ENCODE peak calls at places on chromosomes 4 and X, in four cellular contexts. E is IMR-90, U is endodermal cell, V is neural progenitor cell. Z is an unnamed sample.

GRCh38 chr4:85222561-85222960 is 252.4 kb upstream of the ARHGAP24 start:
- DNase-seq in V (no peak), E (no peak), U (no peak), Z (no peak)

GRCh38 chr4:167234388-167234881 is at the start of gene SPOCK3:
- DNase-seq in V (peak; percentile 75), E (no peak), U (peak; percentile 87), Z (peak; percentile 70)

GRCh38 chr4:133129237-133129636 is 19.9 kb upstream of the PCDH10 start:
- DNase-seq in U (no peak), V (no peak), E (no peak), Z (no peak)

GRCh38 chr4:182880387-182881356 is 36.5 kb downstream of the DCTD start:
- DNase-seq in U (no peak), E (peak; percentile 11), V (no peak), Z (no peak)

GRCh38 chr4:173211838-173212237 is 43.2 kb downstream of the GALNT7 start:
- DNase-seq in E (peak; percentile 78), U (no peak), V (no peak), Z (no peak)

GRCh38 chr4:122688529-122688928 is 44.0 kb upstream of the BBS12 start:
- DNase-seq in E (peak; percentile 20), U (no peak), V (no peak), Z (no peak)

GRCh38 chrX:85963736-85964135 is 83.6 kb downstream of the CHM start:
- DNase-seq in V (no peak), U (peak; percentile 54), E (peak; percentile 96), Z (no peak)

GRCh38 chr4:17667653-17668201 is 53.3 kb downstream of the MED28 start:
- DNase-seq in E (no peak), U (no peak), V (no peak), Z (no peak)

GRCh38 chr4:142091691-142092182 is 455.4 kb downstream of the IL15 start:
- DNase-seq in E (peak; percentile 99), U (no peak), V (no peak), Z (no peak)

GRCh38 chrX:135740683-135741149 is 27.3 kb downstream of the CT45A3 start:
- DNase-seq in E (no peak), V (peak; percentile 5), U (peak; percentile 70), Z (peak; percentile 39)
- TF ChIP-seq CTCF in E (peak; percentile 28), V (peak; percentile 28), U (peak; percentile 45), Z (peak; percentile 33)

GRCh38 chrX:68648960-68649359 is 1.5 kb downstream of the STARD8 start:
- DNase-seq in U (peak; percentile 74), V (peak; percentile 66), E (peak; percentile 26), Z (peak; percentile 54)

GRCh38 chrX:68650491-68650890 is 3.0 kb downstream of the STARD8 start:
- DNase-seq in V (no peak), U (no peak), E (peak; percentile 61), Z (no peak)

GRCh38 chrX:68652327-68652930 is 5.0 kb downstream of the STARD8 start:
- DNase-seq in E (peak; percentile 45), U (no peak), V (no peak), Z (no peak)

GRCh38 chrX:68646421-68646820 is 1.0 kb upstream of the STARD8 start:
- DNase-seq in V (no peak), E (no peak), U (no peak), Z (no peak)

DNA sequence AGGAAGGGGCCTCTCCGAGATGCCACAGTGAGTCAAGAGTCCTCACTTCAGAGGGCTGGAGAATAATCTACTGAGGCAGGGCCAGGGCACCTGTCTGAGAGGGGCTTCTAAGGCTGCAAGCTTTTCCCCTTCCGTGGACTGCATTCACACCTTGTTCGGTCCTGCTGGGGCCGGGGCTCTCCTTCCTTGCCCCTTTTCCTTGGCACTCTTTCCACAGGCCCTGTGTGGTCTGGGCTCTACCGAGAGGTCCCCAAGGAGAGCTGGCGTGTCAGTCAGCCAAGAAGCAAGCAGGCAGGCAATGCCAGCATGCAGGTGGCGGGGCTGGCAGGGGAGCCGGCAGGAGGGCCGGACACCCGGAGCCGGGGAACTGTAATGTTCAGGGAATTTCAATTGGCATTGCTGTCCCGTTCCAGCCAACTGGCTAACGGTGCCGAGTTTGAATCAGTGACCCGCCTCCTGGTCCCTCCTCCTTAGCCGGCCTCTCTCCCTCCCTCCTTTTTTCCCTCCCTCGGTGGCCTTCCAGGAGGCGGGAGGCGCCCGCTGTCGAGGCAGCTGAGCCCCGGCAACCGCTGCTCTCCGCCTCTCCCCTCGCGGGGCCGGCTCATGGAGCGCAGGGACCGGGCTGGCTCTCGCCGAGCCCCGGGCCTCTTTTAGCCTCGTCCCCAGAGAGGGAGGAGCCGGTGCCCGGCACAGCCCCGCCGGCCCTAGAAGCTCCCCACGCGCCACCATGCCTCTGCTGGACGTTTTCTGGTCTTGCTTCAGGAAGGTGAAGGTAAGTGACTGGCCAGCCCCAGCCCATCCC is at the start of gene STARD8:
- DNase-seq in V (peak; percentile 66), U (peak; percentile 86), E (peak; percentile 45), Z (peak; percentile 60)
- H3K9ac ChIP-seq in V (no peak within 1 kb of the TSS), U (no peak within 1 kb of the TSS), E (no peak within 1 kb of the TSS), Z (no peak within 1 kb of the TSS)

GRCh38 chr4:1351854-1352633 is 5.0 kb downstream of the UVSSA start:
- DNase-seq in U (peak; percentile 97), E (peak; percentile 70), V (peak; percentile 89), Z (peak; percentile 91)
- TF ChIP-seq CTCF in U (peak; percentile 95), E (peak; percentile 86), V (peak; percentile 86), Z (peak; percentile 95)

GRCh38 chrX:140510895-140511295 is 6.0 kb upstream of the SOX3 start:
- DNase-seq in V (peak; percentile 58), U (peak; percentile 65), E (no peak), Z (peak; percentile 37)
- H3K9ac ChIP-seq in V (no peak overlapping the region), U (no peak overlapping the region), E (no peak overlapping the region), Z (no peak overlapping the region)

GRCh38 chrX:49884290-49884862 is 5.1 kb downstream of the USP27X start:
- DNase-seq in U (peak; percentile 88), E (peak; percentile 35), V (peak; percentile 53), Z (peak; percentile 73)
- TF ChIP-seq CTCF in U (peak; percentile 83), E (peak; percentile 64), V (peak; percentile 69), Z (peak; percentile 75)

Z was measured in H9.